ENCODE peak calls at places on chromosomes 6 and 20, in six cellular contexts. J, O, E, M, P and D are unnamed samples.

GRCh38 chr6:93040375-93040774 is 379.0 kb downstream of the EPHA7 start:
- DNase-seq in J (peak; percentile 6), O (no peak), E (peak; percentile 28), M (peak; percentile 17), P (no peak), D (no peak)

GRCh38 chr6:111478064-111478476 is 4.9 kb downstream of the REV3L start:
- DNase-seq in J (peak; percentile 57), O (no peak), E (peak; percentile 59), M (peak; percentile 61), P (no peak), D (peak; percentile 43)

GRCh38 chr20:63594043-63594561 is 20.1 kb upstream of the HELZ2 start:
- DNase-seq in J (peak; percentile 73), O (no peak), E (peak; percentile 8), M (peak; percentile 57), P (no peak), D (peak; percentile 88)

GRCh38 chr6:48535569-48535968 is 424.6 kb upstream of the PTCHD4 start:
- DNase-seq in J (peak; percentile 21), O (no peak), E (peak; percentile 80), M (peak; percentile 94), P (no peak), D (peak; percentile 1)

GRCh38 chr6:135514706-135515105 is 17.2 kb upstream of the AHI1 start:
- DNase-seq in J (no peak), O (no peak), E (no peak), M (no peak), P (no peak), D (no peak)

GRCh38 chr6:44151348-44152108 is 7.1 kb upstream of the CAPN11 start:
- DNase-seq in J (peak; percentile 67), O (peak; percentile 92), E (peak; percentile 70), M (peak; percentile 32), P (peak; percentile 92), D (peak; percentile 62)

GRCh38 chr20:40706977-40707582 is 18.0 kb upstream of the MAFB start:
- DNase-seq in J (no peak), O (peak; percentile 25), E (peak; percentile 5), M (no peak), P (no peak), D (no peak)

GRCh38 chr6:156822747-156823206 is 45.6 kb downstream of the ARID1B start:
- DNase-seq in J (no peak), O (no peak), E (no peak), M (no peak), P (no peak), D (no peak)

GRCh38 chr6:92201618-92202017 is 1217.7 kb downstream of the EPHA7 start:
- DNase-seq in J (no peak), O (no peak), E (no peak), M (peak; percentile 4), P (no peak), D (no peak)

GRCh38 chr6:32088487-32089049 is 20.6 kb downstream of the TNXB start:
- DNase-seq in J (no peak), O (no peak), E (no peak), M (no peak), P (no peak), D (no peak)

GRCh38 chr6:32089082-32089828 is 19.9 kb downstream of the TNXB start:
- DNase-seq in J (no peak), O (no peak), E (no peak), M (no peak), P (no peak), D (no peak)

GRCh38 chr6:32085759-32086458 is 23.2 kb downstream of the TNXB start:
- DNase-seq in J (no peak), O (no peak), E (no peak), M (no peak), P (no peak), D (no peak)

GRCh38 chr6:32086661-32087573 is 22.2 kb downstream of the TNXB start:
- DNase-seq in J (peak; percentile 74), O (no peak), E (peak; percentile 79), M (peak; percentile 85), P (no peak), D (peak; percentile 83)

GRCh38 chr6:32087574-32088486 is 21.3 kb downstream of the TNXB start:
- DNase-seq in J (peak; percentile 83), O (peak; percentile 84), E (peak; percentile 88), M (no peak), P (peak; percentile 79), D (peak; percentile 27)
- TF ChIP-seq CTCF in J (peak; percentile 54), O (no peak), E (peak; percentile 54), M (no peak), P (peak; percentile 24), D (peak; percentile 10)

GRCh38 chr20:36572701-36573102 is 695 bp upstream of the TGIF2 start:
- DNase-seq in J (no peak), O (no peak), E (no peak), M (peak; percentile 24), P (no peak), D (peak; percentile 20)

GRCh38 chr20:36573798-36574277 is 441 bp downstream of the TGIF2 start:
- DNase-seq in J (no peak), O (no peak), E (no peak), M (no peak), P (no peak), D (no peak)

GRCh38 chr20:36573103-36573797 is at the start of gene TGIF2:
- DNase-seq in J (peak; percentile 52), O (peak; percentile 95), E (peak; percentile 81), M (peak; percentile 67), P (peak; percentile 79), D (peak; percentile 80)

GRCh38 chr20:36575066-36575743 is 1.8 kb downstream of the TGIF2 start:
- DNase-seq in J (peak; percentile 42), O (peak; percentile 31), E (peak; percentile 77), M (peak; percentile 36), P (peak; percentile 46), D (peak; percentile 40)

DNA sequence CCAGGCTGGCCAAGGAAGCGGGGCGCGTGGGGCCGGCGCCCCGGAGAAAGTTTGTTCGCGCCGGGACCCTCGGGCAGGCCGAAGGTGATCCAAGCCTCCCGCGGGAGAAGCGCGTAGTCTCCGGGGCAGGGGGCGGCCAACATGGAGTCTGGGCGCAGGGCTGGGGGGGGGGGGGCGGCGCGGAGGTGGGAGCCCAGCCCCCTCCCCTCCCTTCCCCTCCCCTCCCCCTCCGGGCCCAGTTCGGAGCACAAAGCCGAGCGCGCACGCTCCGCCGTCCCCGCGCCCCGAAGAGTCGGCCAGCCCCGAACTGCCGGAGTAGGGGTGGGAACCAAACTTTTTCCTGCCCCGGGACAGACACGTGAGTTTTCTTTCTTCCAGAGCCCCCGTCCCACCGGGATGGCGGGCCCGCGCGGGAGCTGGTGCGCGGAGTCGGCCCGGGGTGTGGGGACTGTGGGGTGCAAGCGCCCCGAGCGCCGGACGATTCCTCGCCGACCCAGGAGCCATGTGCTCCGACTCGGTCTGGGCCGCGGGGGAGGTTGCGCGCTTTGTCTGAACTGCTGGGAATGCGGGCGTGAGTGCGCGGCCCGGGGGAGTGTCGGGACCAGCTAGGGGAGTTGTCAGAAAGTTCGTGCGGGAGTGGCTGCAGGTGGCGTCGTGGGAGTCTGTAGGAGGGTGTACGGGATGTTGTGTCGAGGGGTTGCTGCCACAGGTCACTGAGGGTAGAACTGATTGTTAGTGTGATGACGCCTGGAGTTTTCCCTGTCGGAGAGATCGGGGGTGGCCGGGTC is 1.1 kb downstream of the TGIF2 start:
- DNase-seq in J (peak; percentile 49), O (peak; percentile 76), E (peak; percentile 46), M (peak; percentile 41), P (peak; percentile 40), D (peak; percentile 28)
- TF ChIP-seq CTCF in J (no peak), O (no peak), E (no peak), M (no peak), P (no peak), D (no peak)

GRCh38 chr6:624979-625378 is 31.9 kb downstream of the HUS1B start:
- DNase-seq in J (peak; percentile 22), O (peak; percentile 35), E (peak; percentile 9), M (peak; percentile 6), P (no peak), D (peak; percentile 17)
- TF ChIP-seq CTCF in J (no peak), O (no peak), E (peak; percentile 39), M (peak; percentile 14), P (no peak), D (peak; percentile 16)

DNA sequence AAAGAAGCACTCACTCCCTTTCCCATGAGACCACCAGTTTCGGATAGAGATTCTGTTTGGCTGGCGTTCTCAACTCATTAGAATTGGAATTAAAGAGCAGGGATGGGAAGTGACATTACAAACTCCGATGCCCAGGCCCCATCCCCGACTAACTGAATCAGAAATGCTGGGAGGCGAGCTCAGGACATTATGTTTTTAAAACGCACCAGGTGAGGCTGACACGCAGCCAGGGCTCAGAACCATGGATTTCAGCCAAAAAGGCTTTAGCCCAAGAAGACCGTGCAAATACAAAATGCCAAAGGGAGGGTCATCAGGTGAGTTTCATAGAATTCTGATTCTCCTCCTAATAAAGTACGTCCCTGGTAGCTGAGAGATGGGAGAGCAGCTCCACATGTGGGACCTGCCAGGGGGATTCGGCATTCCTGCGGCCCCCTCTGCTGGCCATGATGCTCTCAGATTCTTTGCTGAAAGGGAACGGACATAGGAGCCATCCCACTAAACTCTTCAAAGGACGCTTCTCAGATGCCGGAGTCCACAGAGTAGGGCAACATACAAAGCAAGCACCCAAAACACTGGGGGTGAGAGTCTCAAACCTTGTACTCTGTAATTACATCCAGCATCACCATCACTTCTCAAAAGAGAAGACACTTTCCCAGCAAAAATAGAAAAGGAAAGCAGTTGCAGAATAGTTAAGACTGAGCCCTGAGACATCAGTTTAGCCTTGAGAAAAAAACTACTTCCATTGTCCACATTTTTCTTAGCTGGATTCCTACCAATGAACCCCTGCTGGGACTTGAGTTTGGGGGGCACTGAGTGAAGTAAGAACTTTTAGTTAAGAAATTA is 205.2 kb downstream of the BMP7 start:
- DNase-seq in J (no peak), O (peak; percentile 76), E (peak; percentile 68), M (no peak), P (peak; percentile 86), D (peak; percentile 23)
- TF ChIP-seq CTCF in J (no peak), O (peak; percentile 73), E (peak; percentile 83), M (peak; percentile 57), P (peak; percentile 57), D (peak; percentile 45)

GRCh38 chr6:41732601-41733348 is 2.6 kb downstream of the TFEB start:
- DNase-seq in J (peak; percentile 18), O (no peak), E (no peak), M (no peak), P (no peak), D (no peak)

GRCh38 chr6:41735427-41736206 is at the start of gene TFEB:
- DNase-seq in J (peak; percentile 91), O (peak; percentile 98), E (peak; percentile 92), M (peak; percentile 68), P (peak; percentile 96), D (peak; percentile 86)

GRCh38 chr6:41733349-41733706 is 2.1 kb downstream of the TFEB start:
- DNase-seq in J (no peak), O (no peak), E (no peak), M (no peak), P (no peak), D (no peak)

GRCh38 chr6:41734666-41735426 is 562 bp downstream of the TFEB start:
- DNase-seq in J (peak; percentile 75), O (peak; percentile 72), E (peak; percentile 45), M (peak; percentile 68), P (peak; percentile 50), D (peak; percentile 74)

GRCh38 chr6:41733707-41734665 is 1.4 kb downstream of the TFEB start:
- DNase-seq in J (peak; percentile 63), O (peak; percentile 85), E (peak; percentile 54), M (peak; percentile 47), P (peak; percentile 73), D (peak; percentile 67)
- TF ChIP-seq CTCF in J (no peak), O (no peak), E (no peak), M (no peak), P (no peak), D (no peak)